ENCODE peak calls at places on chromosomes 16 and 17, in six cellular contexts. One of them, this sample, is unnamed.

GRCh38 chr17:82858376-82859126 is 18.7 kb upstream of the ZNF750 start:
- DNase-seq in stomach: no peak
- DNase-seq in uterus: no peak
- DNase-seq in transverse colon: no peak
- DNase-seq in heart right ventricle: no peak
- DNase-seq in fibroblast of mammary gland: no peak
- DNase-seq in this sample: no peak

GRCh38 chr17:6427284-6427781 is 7.6 kb downstream of the AIPL1 start:
- DNase-seq in stomach: no peak
- DNase-seq in uterus: no peak
- DNase-seq in transverse colon: no peak
- DNase-seq in heart right ventricle: no peak
- DNase-seq in fibroblast of mammary gland: peak; percentile 17
- DNase-seq in this sample: peak; percentile 11

GRCh38 chr16:81863630-81864352 is 84.7 kb downstream of the PLCG2 start:
- DNase-seq in stomach: no peak
- DNase-seq in uterus: no peak
- DNase-seq in transverse colon: peak; percentile 50
- DNase-seq in heart right ventricle: no peak
- DNase-seq in fibroblast of mammary gland: no peak
- DNase-seq in this sample: no peak

GRCh38 chr17:73833779-73834613 is 189.8 kb upstream of the SDK2 start:
- DNase-seq in stomach: no peak
- DNase-seq in uterus: no peak
- DNase-seq in transverse colon: no peak
- DNase-seq in heart right ventricle: no peak
- DNase-seq in fibroblast of mammary gland: peak; percentile 41
- DNase-seq in this sample: no peak

GRCh38 chr17:69061901-69062556 is 1.3 kb upstream of the ABCA9 start:
- DNase-seq in stomach: no peak
- DNase-seq in uterus: no peak
- DNase-seq in transverse colon: no peak
- DNase-seq in heart right ventricle: no peak
- DNase-seq in fibroblast of mammary gland: peak; percentile 48
- DNase-seq in this sample: no peak

GRCh38 chr16:64975821-64976220 is 146.0 kb downstream of the CDH11 start:
- DNase-seq in stomach: no peak
- DNase-seq in uterus: no peak
- DNase-seq in transverse colon: no peak
- DNase-seq in heart right ventricle: no peak
- DNase-seq in fibroblast of mammary gland: peak; percentile 52
- DNase-seq in this sample: no peak

GRCh38 chr16:83692224-83692623 is 115.6 kb upstream of the HSBP1 start:
- DNase-seq in stomach: no peak
- DNase-seq in uterus: no peak
- DNase-seq in transverse colon: no peak
- DNase-seq in heart right ventricle: no peak
- DNase-seq in fibroblast of mammary gland: no peak
- DNase-seq in this sample: no peak

GRCh38 chr17:77459018-77459755 is 318.4 kb downstream of the SEC14L1 start:
- DNase-seq in stomach: no peak
- DNase-seq in uterus: no peak
- DNase-seq in transverse colon: no peak
- DNase-seq in heart right ventricle: no peak
- DNase-seq in fibroblast of mammary gland: no peak
- DNase-seq in this sample: no peak

GRCh38 chr16:50457423-50457822 is 88.6 kb upstream of the BRD7 start:
- DNase-seq in stomach: no peak
- DNase-seq in uterus: no peak
- DNase-seq in transverse colon: no peak
- DNase-seq in heart right ventricle: no peak
- DNase-seq in fibroblast of mammary gland: no peak
- DNase-seq in this sample: no peak

GRCh38 chr17:79839363-79840203 is at the start of gene CBX4:
- DNase-seq in stomach: peak; percentile 97
- DNase-seq in uterus: peak; percentile 91
- DNase-seq in transverse colon: peak; percentile 97
- DNase-seq in heart right ventricle: peak; percentile 96
- DNase-seq in fibroblast of mammary gland: peak; percentile 83
- DNase-seq in this sample: peak; percentile 61

GRCh38 chr16:83350466-83350865 is 457.3 kb upstream of the HSBP1 start:
- DNase-seq in stomach: no peak
- DNase-seq in uterus: peak; percentile 59
- DNase-seq in transverse colon: no peak
- DNase-seq in heart right ventricle: no peak
- DNase-seq in fibroblast of mammary gland: no peak
- DNase-seq in this sample: no peak

GRCh38 chr17:39739885-39740356 is 2.2 kb downstream of the GRB7 start:
- DNase-seq in stomach: no peak
- DNase-seq in uterus: no peak
- DNase-seq in transverse colon: no peak
- DNase-seq in heart right ventricle: no peak
- DNase-seq in fibroblast of mammary gland: no peak
- DNase-seq in this sample: no peak
- H3K4me3 ChIP-seq in stomach: peak overlapping the region; percentile 56
- H3K4me3 ChIP-seq in uterus: peak overlapping the region; percentile 20
- H3K4me3 ChIP-seq in transverse colon: peak overlapping the region; percentile 42
- H3K4me3 ChIP-seq in heart right ventricle: no peak overlapping the region
- H3K4me3 ChIP-seq in fibroblast of mammary gland: no peak overlapping the region
- H3K4me3 ChIP-seq in this sample: no peak overlapping the region

GRCh38 chr17:58339775-58340622 is 11.4 kb upstream of the TSPOAP1 start:
- DNase-seq in stomach: no peak
- DNase-seq in uterus: no peak
- DNase-seq in transverse colon: no peak
- DNase-seq in heart right ventricle: no peak
- DNase-seq in fibroblast of mammary gland: no peak
- DNase-seq in this sample: no peak
- H3K4me3 ChIP-seq in stomach: peak overlapping the region; percentile 15
- H3K4me3 ChIP-seq in uterus: no peak overlapping the region
- H3K4me3 ChIP-seq in transverse colon: no peak overlapping the region
- H3K4me3 ChIP-seq in heart right ventricle: no peak overlapping the region
- H3K4me3 ChIP-seq in fibroblast of mammary gland: no peak overlapping the region
- H3K4me3 ChIP-seq in this sample: no peak overlapping the region

DNA sequence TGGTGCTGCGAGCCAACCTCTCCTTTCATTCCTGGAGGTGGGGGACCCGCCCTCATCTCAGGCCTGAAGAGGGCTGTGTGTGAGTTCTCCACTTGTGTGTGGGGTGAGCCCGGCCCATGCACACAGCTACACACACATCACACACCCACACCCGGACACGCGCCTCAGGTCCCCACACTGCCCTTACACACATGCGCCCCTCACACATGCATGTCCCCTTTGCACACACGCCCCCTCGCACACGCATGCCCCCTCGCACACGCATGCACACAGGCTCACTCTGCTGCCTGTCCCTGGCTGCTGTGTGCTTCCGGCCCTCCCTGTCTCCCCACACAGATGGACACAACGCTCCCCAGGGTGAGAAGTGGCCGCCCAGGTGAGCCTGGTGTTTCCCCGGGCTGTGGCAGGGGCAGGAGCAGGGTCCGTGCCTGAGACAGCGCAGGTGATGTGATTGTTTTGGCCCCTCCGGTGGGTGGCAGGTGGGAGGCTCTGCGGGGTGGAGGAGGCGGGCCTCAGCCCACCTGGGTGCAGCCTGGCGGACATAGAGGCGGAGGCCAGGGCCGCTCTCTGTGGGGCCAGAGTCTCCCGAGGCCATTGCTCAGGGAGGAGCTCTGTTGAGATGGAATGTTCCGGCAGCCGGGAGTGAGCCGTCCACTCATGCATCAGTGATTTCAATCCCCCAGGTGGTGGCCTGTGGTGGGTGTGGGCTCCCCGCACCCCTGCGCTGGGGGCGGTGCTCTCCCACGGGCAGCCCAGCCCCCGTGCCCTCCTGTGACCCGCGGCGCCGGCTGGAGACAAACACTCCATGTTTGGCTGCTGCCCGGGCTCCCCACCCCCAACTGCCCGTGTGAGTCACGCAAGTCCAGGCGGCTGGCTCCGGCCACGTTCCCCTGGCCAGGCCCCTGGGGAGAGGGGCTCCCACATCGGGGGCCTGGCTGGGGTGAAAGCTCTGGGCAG is 29.1 kb downstream of the CACNA1H start:
- DNase-seq in stomach: peak; percentile 60
- DNase-seq in uterus: peak; percentile 91
- DNase-seq in transverse colon: peak; percentile 61
- DNase-seq in heart right ventricle: peak; percentile 80
- DNase-seq in fibroblast of mammary gland: peak; percentile 51
- DNase-seq in this sample: no peak
- H3K4me3 ChIP-seq in stomach: no peak overlapping the region
- H3K4me3 ChIP-seq in uterus: no peak overlapping the region
- H3K4me3 ChIP-seq in transverse colon: no peak overlapping the region
- H3K4me3 ChIP-seq in heart right ventricle: no peak overlapping the region
- H3K4me3 ChIP-seq in fibroblast of mammary gland: no peak overlapping the region
- H3K4me3 ChIP-seq in this sample: peak overlapping the region; percentile 2

GRCh38 chr16:66926171-66926570 is 836 bp upstream of the RRAD start:
- DNase-seq in stomach: peak; percentile 40
- DNase-seq in uterus: no peak
- DNase-seq in transverse colon: no peak
- DNase-seq in heart right ventricle: peak; percentile 63
- DNase-seq in fibroblast of mammary gland: no peak
- DNase-seq in this sample: no peak
- H3K4me3 ChIP-seq in stomach: peak overlapping the region; percentile 56
- H3K4me3 ChIP-seq in uterus: no peak overlapping the region
- H3K4me3 ChIP-seq in transverse colon: no peak overlapping the region
- H3K4me3 ChIP-seq in heart right ventricle: peak overlapping the region; percentile 71
- H3K4me3 ChIP-seq in fibroblast of mammary gland: no peak overlapping the region
- H3K4me3 ChIP-seq in this sample: no peak overlapping the region

GRCh38 chr17:1180434-1180742 is 607 bp upstream of the ABR start:
- DNase-seq in stomach: no peak
- DNase-seq in uterus: no peak
- DNase-seq in transverse colon: no peak
- DNase-seq in heart right ventricle: no peak
- DNase-seq in fibroblast of mammary gland: no peak
- DNase-seq in this sample: no peak
- H3K4me3 ChIP-seq in stomach: peak overlapping the region; percentile 65
- H3K4me3 ChIP-seq in uterus: peak overlapping the region; percentile 80
- H3K4me3 ChIP-seq in transverse colon: peak overlapping the region; percentile 54
- H3K4me3 ChIP-seq in heart right ventricle: peak overlapping the region; percentile 75
- H3K4me3 ChIP-seq in fibroblast of mammary gland: no peak overlapping the region
- H3K4me3 ChIP-seq in this sample: no peak overlapping the region

DNA sequence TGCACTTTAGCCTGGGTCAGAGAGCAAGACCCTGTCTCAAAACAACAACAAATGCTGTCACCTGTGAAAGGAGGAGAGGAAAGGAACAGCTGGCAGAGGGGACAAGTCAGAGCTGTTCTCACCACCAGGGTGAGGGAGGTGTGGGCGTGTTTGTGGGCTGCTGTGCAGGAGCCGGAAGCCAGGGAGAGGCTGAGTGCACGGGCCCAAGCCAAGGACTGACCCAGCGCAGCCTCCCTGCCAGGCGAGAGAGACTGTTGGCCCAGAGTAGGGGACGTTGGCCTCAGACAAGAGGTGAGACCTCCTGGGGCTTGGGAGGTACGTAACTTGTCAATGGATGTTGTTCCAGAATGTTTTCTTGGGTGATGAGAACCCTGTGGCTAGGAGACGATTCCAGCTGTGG is 10.7 kb downstream of the SPNS2 start:
- DNase-seq in stomach: peak; percentile 80
- DNase-seq in uterus: no peak
- DNase-seq in transverse colon: no peak
- DNase-seq in heart right ventricle: no peak
- DNase-seq in fibroblast of mammary gland: no peak
- DNase-seq in this sample: no peak
- H3K4me3 ChIP-seq in stomach: no peak overlapping the region
- H3K4me3 ChIP-seq in uterus: no peak overlapping the region
- H3K4me3 ChIP-seq in transverse colon: no peak overlapping the region
- H3K4me3 ChIP-seq in heart right ventricle: no peak overlapping the region
- H3K4me3 ChIP-seq in fibroblast of mammary gland: no peak overlapping the region
- H3K4me3 ChIP-seq in this sample: no peak overlapping the region

This sample was measured in AG09309.